ENCODE peak calls at places on chromosomes 13 and 19, in four cellular contexts. N is T-helper 1 cell, K is C1 segment of cervical spinal cord, X is GOT3. M is an unnamed sample.

GRCh38 chr19:15126511-15126910 is 19.3 kb downstream of the SYDE1 start:
- DNase-seq in X (no peak), N (no peak), K (no peak), M (no peak)

GRCh38 chr13:98460519-98460918 is 116.4 kb downstream of the STK24 start:
- DNase-seq in X (no peak), N (no peak), K (no peak), M (no peak)

GRCh38 chr13:86020350-86021002 is 221.3 kb upstream of the SLITRK6 start:
- DNase-seq in N (no peak), X (no peak), K (no peak), M (no peak)

GRCh38 chr13:105518086-105518485 is 1017.4 kb downstream of the EFNB2 start:
- DNase-seq in N (no peak), K (no peak), X (no peak), M (no peak)

GRCh38 chr13:76296751-76297150 is 589.5 kb downstream of the KCTD12 start:
- DNase-seq in N (no peak), K (no peak), X (no peak), M (no peak)

GRCh38 chr13:54599413-54599812 is 1570.8 kb downstream of the OLFM4 start:
- DNase-seq in K (no peak), X (no peak), N (no peak), M (no peak)

GRCh38 chr13:29594710-29595379 is 643 bp downstream of the SLC7A1 start:
- DNase-seq in N (peak; percentile 45), K (no peak), X (peak; percentile 39), M (no peak)

GRCh38 chr19:33402421-33403220 is 29.1 kb downstream of the CEBPG start:
- DNase-seq in N (no peak), K (peak; percentile 18), X (no peak), M (no peak)

GRCh38 chr19:4208385-4209094 is 20.8 kb upstream of the EBI3 start:
- DNase-seq in X (no peak), N (no peak), K (no peak), M (no peak)

GRCh38 chr19:55196803-55197202 is 12.5 kb downstream of the PTPRH start:
- DNase-seq in N (no peak), X (no peak), K (no peak), M (no peak)

GRCh38 chr13:28329395-28330158 is 165.4 kb downstream of the FLT1 start:
- DNase-seq in N (no peak), X (no peak), K (no peak), M (no peak)

GRCh38 chr19:49468746-49469447 is 5.1 kb upstream of the FLT3LG start:
- DNase-seq in N (peak; percentile 83), K (no peak), X (no peak), M (peak; percentile 51)

GRCh38 chr19:1245884-1246816 is 2.2 kb upstream of the MIDN start:
- DNase-seq in X (no peak), N (no peak), K (no peak), M (peak; percentile 97)

GRCh38 chr13:22403144-22403543 is 732.3 kb downstream of the FGF9 start:
- DNase-seq in K (no peak), X (no peak), N (no peak), M (no peak)

GRCh38 chr19:47109541-47110375 is 3.8 kb downstream of the ZC3H4 start:
- DNase-seq in K (peak; percentile 7), X (no peak), N (no peak), M (no peak)

GRCh38 chr19:19860756-19861390 is 4.8 kb upstream of the ZNF253 start:
- DNase-seq in K (no peak), X (no peak), N (peak; percentile 46), M (no peak)

GRCh38 chr19:17950310-17951150 is 16.4 kb upstream of the KCNN1 start:
- DNase-seq in K (no peak), N (peak; percentile 54), X (no peak), M (no peak)

GRCh38 chr13:99722931-99723330 is 221.7 kb downstream of the TM9SF2 start:
- DNase-seq in N (no peak), K (no peak), X (no peak), M (no peak)

GRCh38 chr13:44853641-44854040 is 135.6 kb downstream of the NUFIP1 start:
- DNase-seq in X (no peak), K (no peak), N (no peak), M (peak; percentile 36)

GRCh38 chr13:103514188-103514587 is 448.0 kb upstream of the SLC10A2 start:
- DNase-seq in N (no peak), K (no peak), X (no peak), M (no peak)

GRCh38 chr13:113062691-113063090 is 42.9 kb upstream of the F7 start:
- DNase-seq in K (no peak), X (no peak), N (no peak), M (no peak)

GRCh38 chr19:6736169-6736916 is 1.0 kb downstream of the GPR108 start:
- DNase-seq in K (peak; percentile 76), X (peak; percentile 58), N (peak; percentile 50), M (peak; percentile 48)

GRCh38 chr13:93224545-93224944 is 2.1 kb upstream of the GPC6 start:
- DNase-seq in N (no peak), K (no peak), X (no peak), M (no peak)

GRCh38 chr13:41384749-41385503 is 72.4 kb upstream of the RGCC start:
- DNase-seq in K (no peak), X (no peak), N (no peak), M (no peak)

GRCh38 chr13:105445793-105446192 is 1089.7 kb downstream of the EFNB2 start:
- DNase-seq in N (no peak), X (no peak), K (no peak), M (no peak)

GRCh38 chr13:65913173-65913572 is 1317.0 kb downstream of the PCDH9 start:
- DNase-seq in X (no peak), N (no peak), K (no peak), M (no peak)

GRCh38 chr13:94674609-94675348 is 37.6 kb downstream of the SOX21 start:
- DNase-seq in X (peak; percentile 94), K (peak; percentile 8), N (peak; percentile 7), M (no peak)

GRCh38 chr19:50563597-50563996 is 4.6 kb downstream of the LRRC4B start:
- DNase-seq in K (no peak), N (no peak), X (no peak), M (no peak)

GRCh38 chr13:108223850-108224503 is 5.8 kb downstream of the ABHD13 start:
- DNase-seq in K (no peak), N (no peak), X (no peak), M (no peak)

GRCh38 chr19:33424181-33424580 is 50.7 kb downstream of the CEBPG start:
- DNase-seq in N (no peak), X (no peak), K (no peak), M (no peak)

GRCh38 chr19:29680447-29680846 is 15.2 kb downstream of the PLEKHF1 start:
- DNase-seq in K (peak; percentile 55), X (no peak), N (peak; percentile 74), M (peak; percentile 74)

GRCh38 chr13:21913010-21913409 is 242.1 kb downstream of the FGF9 start:
- DNase-seq in K (no peak), X (no peak), N (no peak), M (no peak)

GRCh38 chr13:52983836-52984235 is 44.8 kb upstream of the OLFM4 start:
- DNase-seq in K (no peak), X (no peak), N (no peak), M (no peak)

GRCh38 chr19:57056972-57057371 is 62.8 kb upstream of the USP29 start:
- DNase-seq in K (no peak), N (no peak), X (no peak), M (no peak)